ENCODE peak calls at places on chromosomes 11 and 22, in five cellular contexts. S, B, E, J and X are unnamed samples.

GRCh38 chr11:61609970-61610347 is 29.1 kb upstream of the SYT7 start:
- DNase-seq in S (peak), J (no peak), E (no peak), B (no peak), X (peak)

GRCh38 chr11:6565988-6566703 is 37.3 kb downstream of the RRP8 start:
- DNase-seq in B (no peak), E (no peak), S (no peak), J (no peak), X (no peak)

GRCh38 chr11:120952503-120953229 is 71.2 kb upstream of the TBCEL start:
- DNase-seq in S (peak), E (peak), B (peak), J (peak), X (peak)

GRCh38 chr11:83241291-83241946 is 44.7 kb downstream of the CCDC90B start:
- DNase-seq in E (peak), J (peak), S (peak), B (peak), X (peak)

GRCh38 chr22:27135582-27135981 is 478.2 kb downstream of the MIAT start:
- DNase-seq in E (peak), B (no peak), S (no peak), J (no peak), X (no peak)

GRCh38 chr11:11841121-11841604 is 609 bp upstream of the USP47 start:
- DNase-seq in J (no peak), B (no peak), S (peak), E (no peak), X (no peak)

GRCh38 chr11:97888641-97889040 is 1132.1 kb upstream of the CNTN5 start:
- DNase-seq in E (no peak), J (no peak), S (no peak), B (no peak), X (no peak)

GRCh38 chr22:33883561-33883960 is 36.7 kb downstream of the LARGE1 start:
- DNase-seq in J (no peak), B (no peak), S (no peak), E (no peak), X (no peak)

GRCh38 chr11:118305726-118306125 is 1.2 kb downstream of the CD3E start:
- DNase-seq in S (no peak), E (no peak), J (no peak), B (no peak), X (no peak)

GRCh38 chr11:43537831-43538230 is 142.7 kb upstream of the HSD17B12 start:
- DNase-seq in E (no peak), J (no peak), B (no peak), S (no peak), X (no peak)

GRCh38 chr22:24420072-24420976 is 7.1 kb upstream of the ADORA2A start:
- DNase-seq in S (no peak), B (peak), E (no peak), J (no peak), X (no peak)

GRCh38 chr11:19820100-19820499 is 107.5 kb downstream of the NAV2 start:
- DNase-seq in B (no peak), J (no peak), S (no peak), E (peak), X (no peak)

GRCh38 chr11:62574363-62575057 is 819 bp upstream of the EEF1G start:
- DNase-seq in E (no peak), J (no peak), B (no peak), S (no peak), X (peak)

GRCh38 chr11:14554959-14555358 is 34.8 kb upstream of the PSMA1 start:
- DNase-seq in S (no peak), J (no peak), B (no peak), E (peak), X (no peak)

GRCh38 chr22:19970479-19971275 is 29.1 kb upstream of the TXNRD2 start:
- DNase-seq in J (peak), E (peak), S (peak), B (peak), X (peak)

GRCh38 chr11:111515591-111515990 is 1.0 kb downstream of the HOATZ start:
- DNase-seq in E (no peak), J (no peak), S (no peak), B (no peak), X (peak)

GRCh38 chr11:134469627-134470026 is 57.6 kb upstream of the B3GAT1 start:
- DNase-seq in B (no peak), E (no peak), S (no peak), J (no peak), X (peak)

GRCh38 chr11:119434531-119435330 is 11.8 kb upstream of the THY1 start:
- DNase-seq in B (no peak), S (no peak), E (no peak), J (no peak), X (no peak)
- H2AK5ac ChIP-seq in B (no peak), S (no peak), E (no peak), J (peak), X (no peak)

GRCh38 chr11:91742155-91742554 is 482.5 kb upstream of the FAT3 start:
- DNase-seq in B (no peak), E (no peak), S (no peak), J (no peak), X (no peak)
- H2BK12ac ChIP-seq in B (no peak), E (no peak), S (no peak), J (no peak), X (no peak)

DNA sequence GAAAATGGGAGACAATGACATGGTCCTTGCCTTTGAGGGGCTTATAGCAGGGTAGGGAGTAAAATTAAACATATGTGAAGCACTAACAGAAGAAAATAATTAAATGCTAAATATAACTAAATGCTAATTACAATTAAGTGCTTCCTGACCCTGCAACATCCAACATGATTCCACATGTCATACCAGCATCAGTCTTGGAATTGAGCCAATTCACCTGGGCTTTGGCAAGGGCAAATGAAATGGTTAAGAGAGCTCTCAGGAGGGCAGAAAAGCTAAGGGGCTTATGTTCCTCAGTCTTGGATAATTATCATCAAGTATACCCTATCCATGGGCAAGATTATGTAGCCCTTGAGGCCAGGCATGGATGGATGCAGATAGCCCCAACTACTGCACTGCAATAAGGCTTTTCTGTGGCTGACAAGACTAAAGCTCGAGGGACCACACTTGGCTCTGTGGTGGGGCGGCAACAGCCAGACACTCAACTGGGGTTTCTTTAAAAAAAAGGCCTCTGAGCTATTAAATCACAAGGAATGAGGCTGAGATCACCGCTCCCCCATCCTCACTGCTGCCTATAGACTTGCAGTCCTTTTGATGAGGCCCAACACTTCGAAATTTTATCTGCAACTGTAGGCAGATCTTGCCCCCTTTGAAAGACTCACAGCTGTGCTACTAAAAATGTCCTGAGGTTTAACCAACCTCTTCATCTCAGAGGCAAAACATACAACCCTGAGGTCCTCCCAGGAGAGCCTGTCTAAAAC is 39.0 kb downstream of the IL18BP start:
- DNase-seq in S (no peak), J (no peak), B (no peak), E (no peak), X (no peak)
- H2AK5ac ChIP-seq in S (no peak), J (no peak), B (no peak), E (no peak), X (no peak)

GRCh38 chr11:132595246-132595645 is 937.1 kb downstream of the OPCML start:
- DNase-seq in S (no peak), J (no peak), E (no peak), B (no peak), X (no peak)
- H2BK12ac ChIP-seq in S (no peak), J (no peak), E (peak), B (no peak), X (no peak)

GRCh38 chr11:113647856-113648255 is 58.3 kb downstream of the TMPRSS5 start:
- DNase-seq in S (no peak), J (no peak), E (no peak), B (no peak), X (peak)

GRCh38 chr11:113647108-113647507 is 59.0 kb downstream of the TMPRSS5 start:
- DNase-seq in S (no peak), B (no peak), J (no peak), E (no peak), X (no peak)

GRCh38 chr11:113651018-113651417 is 55.1 kb downstream of the TMPRSS5 start:
- DNase-seq in E (no peak), B (no peak), J (no peak), S (no peak), X (no peak)

GRCh38 chr11:113645593-113646349 is 60.3 kb downstream of the TMPRSS5 start:
- DNase-seq in E (no peak), S (no peak), J (no peak), B (no peak), X (peak)

GRCh38 chr11:113649311-113649710 is 56.8 kb downstream of the TMPRSS5 start:
- DNase-seq in J (no peak), B (no peak), E (no peak), S (no peak), X (no peak)
- H2AK5ac ChIP-seq in J (no peak), B (no peak), E (no peak), S (no peak), X (no peak)

DNA sequence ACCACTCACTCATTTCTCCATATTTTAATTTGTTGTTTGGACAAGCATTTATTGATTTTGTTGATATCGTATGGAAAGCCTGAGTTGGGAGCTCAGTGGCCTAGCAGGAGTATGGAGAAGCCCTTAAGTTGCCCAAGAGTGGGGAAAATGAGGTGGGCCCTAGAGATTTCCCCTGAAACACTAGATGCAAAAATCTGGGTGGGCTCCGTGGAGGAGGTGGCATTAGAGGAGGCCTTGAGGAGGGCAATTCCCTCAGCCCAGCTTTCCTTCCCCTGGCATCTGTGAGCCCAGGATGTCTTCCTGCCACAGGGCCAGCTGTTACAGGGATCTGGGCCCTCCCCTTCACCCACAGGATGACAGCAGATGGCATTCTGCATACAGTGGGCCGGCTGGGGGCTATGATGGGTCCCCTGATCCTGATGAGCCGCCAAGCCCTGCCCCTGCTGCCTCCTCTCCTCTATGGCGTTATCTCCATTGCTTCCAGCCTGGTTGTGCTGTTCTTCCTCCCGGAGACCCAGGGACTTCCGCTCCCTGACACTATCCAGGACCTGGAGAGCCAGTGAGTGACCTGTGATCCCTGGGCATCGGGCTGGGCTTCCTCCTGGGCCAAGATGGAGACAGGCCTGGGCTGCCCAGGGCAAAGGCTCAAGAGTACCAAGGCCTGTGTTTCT is 21.6 kb upstream of the SLC22A12 start:
- DNase-seq in B (no peak), E (no peak), J (no peak), S (no peak), X (no peak)
- H2BK12ac ChIP-seq in B (no peak), E (no peak), J (no peak), S (no peak), X (no peak)

GRCh38 chr11:10354389-10354788 is 49.5 kb downstream of the ADM start:
- DNase-seq in J (no peak), E (no peak), S (no peak), B (no peak), X (peak)

GRCh38 chr11:10352911-10353550 is 48.2 kb downstream of the ADM start:
- DNase-seq in B (no peak), E (no peak), S (no peak), J (no peak), X (peak)

GRCh38 chr11:10356161-10356560 is 51.3 kb downstream of the ADM start:
- DNase-seq in J (no peak), E (no peak), S (no peak), B (no peak), X (no peak)

GRCh38 chr11:10351768-10352641 is 47.1 kb downstream of the ADM start:
- DNase-seq in E (peak), S (peak), B (peak), J (peak), X (peak)

GRCh38 chr11:10355257-10355661 is 50.4 kb downstream of the ADM start:
- DNase-seq in B (no peak), S (no peak), E (peak), J (no peak), X (no peak)
- H2AK5ac ChIP-seq in B (no peak), S (no peak), E (no peak), J (peak), X (no peak)